ENCODE peak calls at places on chromosomes 2 and 18, in ten cellular contexts. One of them, this sample, is unnamed.

GRCh38 chr2:177525351-177525750 is 132.8 kb downstream of the AGPS start:
- DNase-seq in amniotic stem cell: no peak
- DNase-seq in A549: no peak
- DNase-seq in NCI-H774: no peak
- DNase-seq in AG08395: no peak
- DNase-seq in stimulated activated CD4-positive, alpha-beta T cell treated with anti-CD3 and anti-CD28 coated beads, Interleukin-2, amount 100 ng/mL, for 48 hours: no peak
- DNase-seq in nucleus accumbens: no peak
- DNase-seq in activated CD8-positive, alpha-beta memory T cell treated with anti-CD3 and anti-CD28 coated beads for 48 hours: no peak
- DNase-seq in stimulated activated naive CD8-positive, alpha-beta T cell treated with anti-CD3 and anti-CD28 coated beads, Interleukin-15, Interleukin-2, amounts not matched to agents 100 U/mL and 50 U/mL, for 24 hours: no peak
- DNase-seq in 8988T: no peak
- DNase-seq in this sample: no peak

GRCh38 chr2:11477994-11478393 is 12.0 kb upstream of the E2F6 start:
- DNase-seq in activated CD8-positive, alpha-beta memory T cell treated with anti-CD3 and anti-CD28 coated beads for 48 hours: peak; percentile 45
- DNase-seq in stimulated activated CD4-positive, alpha-beta T cell treated with anti-CD3 and anti-CD28 coated beads, Interleukin-2, amount 100 ng/mL, for 48 hours: peak; percentile 88
- DNase-seq in A549: peak; percentile 73
- DNase-seq in stimulated activated naive CD8-positive, alpha-beta T cell treated with anti-CD3 and anti-CD28 coated beads, Interleukin-15, Interleukin-2, amounts not matched to agents 100 U/mL and 50 U/mL, for 24 hours: peak; percentile 90
- DNase-seq in nucleus accumbens: peak; percentile 66
- DNase-seq in AG08395: peak; percentile 76
- DNase-seq in NCI-H774: peak; percentile 77
- DNase-seq in amniotic stem cell: peak; percentile 77
- DNase-seq in 8988T: peak; percentile 33
- DNase-seq in this sample: peak; percentile 86

GRCh38 chr2:143246246-143246645 is 117.0 kb downstream of the ARHGAP15 start:
- DNase-seq in 8988T: no peak
- DNase-seq in A549: no peak
- DNase-seq in AG08395: no peak
- DNase-seq in amniotic stem cell: no peak
- DNase-seq in stimulated activated CD4-positive, alpha-beta T cell treated with anti-CD3 and anti-CD28 coated beads, Interleukin-2, amount 100 ng/mL, for 48 hours: no peak
- DNase-seq in NCI-H774: no peak
- DNase-seq in stimulated activated naive CD8-positive, alpha-beta T cell treated with anti-CD3 and anti-CD28 coated beads, Interleukin-15, Interleukin-2, amounts not matched to agents 100 U/mL and 50 U/mL, for 24 hours: no peak
- DNase-seq in nucleus accumbens: no peak
- DNase-seq in activated CD8-positive, alpha-beta memory T cell treated with anti-CD3 and anti-CD28 coated beads for 48 hours: no peak
- DNase-seq in this sample: no peak

GRCh38 chr2:158232476-158232875 is 130.8 kb downstream of the UPP2 start:
- DNase-seq in A549: no peak
- DNase-seq in stimulated activated naive CD8-positive, alpha-beta T cell treated with anti-CD3 and anti-CD28 coated beads, Interleukin-15, Interleukin-2, amounts not matched to agents 100 U/mL and 50 U/mL, for 24 hours: no peak
- DNase-seq in AG08395: no peak
- DNase-seq in stimulated activated CD4-positive, alpha-beta T cell treated with anti-CD3 and anti-CD28 coated beads, Interleukin-2, amount 100 ng/mL, for 48 hours: no peak
- DNase-seq in activated CD8-positive, alpha-beta memory T cell treated with anti-CD3 and anti-CD28 coated beads for 48 hours: no peak
- DNase-seq in amniotic stem cell: no peak
- DNase-seq in nucleus accumbens: no peak
- DNase-seq in 8988T: no peak
- DNase-seq in NCI-H774: no peak
- DNase-seq in this sample: no peak

GRCh38 chr18:59546164-59546563 is 151.1 kb downstream of the CCBE1 start:
- DNase-seq in A549: no peak
- DNase-seq in stimulated activated naive CD8-positive, alpha-beta T cell treated with anti-CD3 and anti-CD28 coated beads, Interleukin-15, Interleukin-2, amounts not matched to agents 100 U/mL and 50 U/mL, for 24 hours: no peak
- DNase-seq in AG08395: no peak
- DNase-seq in 8988T: no peak
- DNase-seq in activated CD8-positive, alpha-beta memory T cell treated with anti-CD3 and anti-CD28 coated beads for 48 hours: no peak
- DNase-seq in stimulated activated CD4-positive, alpha-beta T cell treated with anti-CD3 and anti-CD28 coated beads, Interleukin-2, amount 100 ng/mL, for 48 hours: no peak
- DNase-seq in nucleus accumbens: no peak
- DNase-seq in amniotic stem cell: no peak
- DNase-seq in NCI-H774: no peak
- DNase-seq in this sample: no peak

GRCh38 chr2:61705625-61706024 is 148.2 kb downstream of the FAM161A start:
- DNase-seq in AG08395: no peak
- DNase-seq in stimulated activated CD4-positive, alpha-beta T cell treated with anti-CD3 and anti-CD28 coated beads, Interleukin-2, amount 100 ng/mL, for 48 hours: no peak
- DNase-seq in A549: no peak
- DNase-seq in stimulated activated naive CD8-positive, alpha-beta T cell treated with anti-CD3 and anti-CD28 coated beads, Interleukin-15, Interleukin-2, amounts not matched to agents 100 U/mL and 50 U/mL, for 24 hours: no peak
- DNase-seq in nucleus accumbens: no peak
- DNase-seq in 8988T: no peak
- DNase-seq in amniotic stem cell: no peak
- DNase-seq in NCI-H774: no peak
- DNase-seq in activated CD8-positive, alpha-beta memory T cell treated with anti-CD3 and anti-CD28 coated beads for 48 hours: no peak
- DNase-seq in this sample: no peak

GRCh38 chr2:239773377-239774141 is 251.6 kb downstream of the NDUFA10 start:
- DNase-seq in 8988T: no peak
- DNase-seq in NCI-H774: no peak
- DNase-seq in stimulated activated naive CD8-positive, alpha-beta T cell treated with anti-CD3 and anti-CD28 coated beads, Interleukin-15, Interleukin-2, amounts not matched to agents 100 U/mL and 50 U/mL, for 24 hours: no peak
- DNase-seq in stimulated activated CD4-positive, alpha-beta T cell treated with anti-CD3 and anti-CD28 coated beads, Interleukin-2, amount 100 ng/mL, for 48 hours: no peak
- DNase-seq in AG08395: no peak
- DNase-seq in activated CD8-positive, alpha-beta memory T cell treated with anti-CD3 and anti-CD28 coated beads for 48 hours: no peak
- DNase-seq in amniotic stem cell: no peak
- DNase-seq in A549: no peak
- DNase-seq in nucleus accumbens: no peak
- DNase-seq in this sample: no peak

GRCh38 chr2:181948227-181948626 is 37.4 kb upstream of the PPP1R1C start:
- DNase-seq in nucleus accumbens: no peak
- DNase-seq in AG08395: no peak
- DNase-seq in activated CD8-positive, alpha-beta memory T cell treated with anti-CD3 and anti-CD28 coated beads for 48 hours: no peak
- DNase-seq in stimulated activated CD4-positive, alpha-beta T cell treated with anti-CD3 and anti-CD28 coated beads, Interleukin-2, amount 100 ng/mL, for 48 hours: no peak
- DNase-seq in stimulated activated naive CD8-positive, alpha-beta T cell treated with anti-CD3 and anti-CD28 coated beads, Interleukin-15, Interleukin-2, amounts not matched to agents 100 U/mL and 50 U/mL, for 24 hours: no peak
- DNase-seq in 8988T: no peak
- DNase-seq in NCI-H774: no peak
- DNase-seq in amniotic stem cell: no peak
- DNase-seq in A549: no peak
- DNase-seq in this sample: no peak

GRCh38 chr2:179170897-179171296 is 93.7 kb downstream of the SESTD1 start:
- DNase-seq in stimulated activated naive CD8-positive, alpha-beta T cell treated with anti-CD3 and anti-CD28 coated beads, Interleukin-15, Interleukin-2, amounts not matched to agents 100 U/mL and 50 U/mL, for 24 hours: no peak
- DNase-seq in nucleus accumbens: no peak
- DNase-seq in stimulated activated CD4-positive, alpha-beta T cell treated with anti-CD3 and anti-CD28 coated beads, Interleukin-2, amount 100 ng/mL, for 48 hours: no peak
- DNase-seq in activated CD8-positive, alpha-beta memory T cell treated with anti-CD3 and anti-CD28 coated beads for 48 hours: no peak
- DNase-seq in A549: no peak
- DNase-seq in AG08395: no peak
- DNase-seq in amniotic stem cell: no peak
- DNase-seq in 8988T: no peak
- DNase-seq in NCI-H774: no peak
- DNase-seq in this sample: no peak

GRCh38 chr2:219045937-219046550 is 4.7 kb upstream of the CFAP65 start:
- DNase-seq in stimulated activated CD4-positive, alpha-beta T cell treated with anti-CD3 and anti-CD28 coated beads, Interleukin-2, amount 100 ng/mL, for 48 hours: no peak
- DNase-seq in AG08395: peak; percentile 60
- DNase-seq in activated CD8-positive, alpha-beta memory T cell treated with anti-CD3 and anti-CD28 coated beads for 48 hours: no peak
- DNase-seq in NCI-H774: no peak
- DNase-seq in amniotic stem cell: no peak
- DNase-seq in A549: no peak
- DNase-seq in stimulated activated naive CD8-positive, alpha-beta T cell treated with anti-CD3 and anti-CD28 coated beads, Interleukin-15, Interleukin-2, amounts not matched to agents 100 U/mL and 50 U/mL, for 24 hours: peak; percentile 44
- DNase-seq in 8988T: no peak
- DNase-seq in nucleus accumbens: no peak
- DNase-seq in this sample: peak; percentile 62

GRCh38 chr2:136248242-136248641 is 130.3 kb upstream of the CXCR4 start:
- DNase-seq in 8988T: no peak
- DNase-seq in stimulated activated CD4-positive, alpha-beta T cell treated with anti-CD3 and anti-CD28 coated beads, Interleukin-2, amount 100 ng/mL, for 48 hours: no peak
- DNase-seq in A549: no peak
- DNase-seq in NCI-H774: peak; percentile 40
- DNase-seq in AG08395: no peak
- DNase-seq in nucleus accumbens: no peak
- DNase-seq in stimulated activated naive CD8-positive, alpha-beta T cell treated with anti-CD3 and anti-CD28 coated beads, Interleukin-15, Interleukin-2, amounts not matched to agents 100 U/mL and 50 U/mL, for 24 hours: no peak
- DNase-seq in amniotic stem cell: no peak
- DNase-seq in activated CD8-positive, alpha-beta memory T cell treated with anti-CD3 and anti-CD28 coated beads for 48 hours: no peak
- DNase-seq in this sample: no peak

GRCh38 chr2:1721706-1722483 is 22.4 kb downstream of the PXDN start:
- DNase-seq in stimulated activated naive CD8-positive, alpha-beta T cell treated with anti-CD3 and anti-CD28 coated beads, Interleukin-15, Interleukin-2, amounts not matched to agents 100 U/mL and 50 U/mL, for 24 hours: no peak
- DNase-seq in amniotic stem cell: peak; percentile 67
- DNase-seq in A549: no peak
- DNase-seq in nucleus accumbens: no peak
- DNase-seq in stimulated activated CD4-positive, alpha-beta T cell treated with anti-CD3 and anti-CD28 coated beads, Interleukin-2, amount 100 ng/mL, for 48 hours: no peak
- DNase-seq in 8988T: no peak
- DNase-seq in NCI-H774: no peak
- DNase-seq in activated CD8-positive, alpha-beta memory T cell treated with anti-CD3 and anti-CD28 coated beads for 48 hours: no peak
- DNase-seq in AG08395: peak; percentile 90
- DNase-seq in this sample: no peak

GRCh38 chr2:201255468-201255867 is 4.9 kb upstream of the CASP8 start:
- DNase-seq in AG08395: no peak
- DNase-seq in 8988T: no peak
- DNase-seq in NCI-H774: no peak
- DNase-seq in amniotic stem cell: no peak
- DNase-seq in stimulated activated CD4-positive, alpha-beta T cell treated with anti-CD3 and anti-CD28 coated beads, Interleukin-2, amount 100 ng/mL, for 48 hours: no peak
- DNase-seq in stimulated activated naive CD8-positive, alpha-beta T cell treated with anti-CD3 and anti-CD28 coated beads, Interleukin-15, Interleukin-2, amounts not matched to agents 100 U/mL and 50 U/mL, for 24 hours: no peak
- DNase-seq in A549: no peak
- DNase-seq in nucleus accumbens: no peak
- DNase-seq in activated CD8-positive, alpha-beta memory T cell treated with anti-CD3 and anti-CD28 coated beads for 48 hours: no peak
- DNase-seq in this sample: no peak

GRCh38 chr2:234496835-234497591 is at the start of gene ARL4C:
- DNase-seq in stimulated activated naive CD8-positive, alpha-beta T cell treated with anti-CD3 and anti-CD28 coated beads, Interleukin-15, Interleukin-2, amounts not matched to agents 100 U/mL and 50 U/mL, for 24 hours: peak; percentile 71
- DNase-seq in 8988T: peak; percentile 88
- DNase-seq in activated CD8-positive, alpha-beta memory T cell treated with anti-CD3 and anti-CD28 coated beads for 48 hours: peak; percentile 46
- DNase-seq in NCI-H774: peak; percentile 50
- DNase-seq in nucleus accumbens: no peak
- DNase-seq in amniotic stem cell: peak; percentile 24
- DNase-seq in stimulated activated CD4-positive, alpha-beta T cell treated with anti-CD3 and anti-CD28 coated beads, Interleukin-2, amount 100 ng/mL, for 48 hours: peak; percentile 52
- DNase-seq in A549: no peak
- DNase-seq in AG08395: peak; percentile 84
- DNase-seq in this sample: no peak

GRCh38 chr2:152336103-152336853 is 1.3 kb downstream of the FMNL2 start:
- DNase-seq in activated CD8-positive, alpha-beta memory T cell treated with anti-CD3 and anti-CD28 coated beads for 48 hours: no peak
- DNase-seq in 8988T: peak; percentile 50
- DNase-seq in NCI-H774: no peak
- DNase-seq in stimulated activated CD4-positive, alpha-beta T cell treated with anti-CD3 and anti-CD28 coated beads, Interleukin-2, amount 100 ng/mL, for 48 hours: peak; percentile 10
- DNase-seq in A549: peak; percentile 33
- DNase-seq in AG08395: peak; percentile 30
- DNase-seq in amniotic stem cell: no peak
- DNase-seq in nucleus accumbens: peak; percentile 50
- DNase-seq in stimulated activated naive CD8-positive, alpha-beta T cell treated with anti-CD3 and anti-CD28 coated beads, Interleukin-15, Interleukin-2, amounts not matched to agents 100 U/mL and 50 U/mL, for 24 hours: peak; percentile 19
- DNase-seq in this sample: peak; percentile 67

GRCh38 chr2:8680931-8681760 is 710 bp upstream of the ID2 start:
- DNase-seq in stimulated activated naive CD8-positive, alpha-beta T cell treated with anti-CD3 and anti-CD28 coated beads, Interleukin-15, Interleukin-2, amounts not matched to agents 100 U/mL and 50 U/mL, for 24 hours: peak; percentile 77
- DNase-seq in amniotic stem cell: peak; percentile 73
- DNase-seq in 8988T: no peak
- DNase-seq in NCI-H774: peak; percentile 65
- DNase-seq in AG08395: peak; percentile 35
- DNase-seq in A549: no peak
- DNase-seq in activated CD8-positive, alpha-beta memory T cell treated with anti-CD3 and anti-CD28 coated beads for 48 hours: no peak
- DNase-seq in nucleus accumbens: no peak
- DNase-seq in stimulated activated CD4-positive, alpha-beta T cell treated with anti-CD3 and anti-CD28 coated beads, Interleukin-2, amount 100 ng/mL, for 48 hours: peak; percentile 73
- DNase-seq in this sample: peak; percentile 69

GRCh38 chr2:153432381-153432780 is 46.2 kb downstream of the RPRM start:
- DNase-seq in stimulated activated naive CD8-positive, alpha-beta T cell treated with anti-CD3 and anti-CD28 coated beads, Interleukin-15, Interleukin-2, amounts not matched to agents 100 U/mL and 50 U/mL, for 24 hours: no peak
- DNase-seq in A549: no peak
- DNase-seq in amniotic stem cell: no peak
- DNase-seq in stimulated activated CD4-positive, alpha-beta T cell treated with anti-CD3 and anti-CD28 coated beads, Interleukin-2, amount 100 ng/mL, for 48 hours: no peak
- DNase-seq in 8988T: no peak
- DNase-seq in NCI-H774: no peak
- DNase-seq in activated CD8-positive, alpha-beta memory T cell treated with anti-CD3 and anti-CD28 coated beads for 48 hours: no peak
- DNase-seq in nucleus accumbens: no peak
- DNase-seq in AG08395: no peak
- DNase-seq in this sample: no peak

GRCh38 chr2:217371681-217372297 is 511.9 kb upstream of the TNP1 start:
- DNase-seq in A549: no peak
- DNase-seq in AG08395: no peak
- DNase-seq in stimulated activated naive CD8-positive, alpha-beta T cell treated with anti-CD3 and anti-CD28 coated beads, Interleukin-15, Interleukin-2, amounts not matched to agents 100 U/mL and 50 U/mL, for 24 hours: no peak
- DNase-seq in activated CD8-positive, alpha-beta memory T cell treated with anti-CD3 and anti-CD28 coated beads for 48 hours: no peak
- DNase-seq in 8988T: no peak
- DNase-seq in amniotic stem cell: no peak
- DNase-seq in NCI-H774: no peak
- DNase-seq in stimulated activated CD4-positive, alpha-beta T cell treated with anti-CD3 and anti-CD28 coated beads, Interleukin-2, amount 100 ng/mL, for 48 hours: no peak
- DNase-seq in nucleus accumbens: no peak
- DNase-seq in this sample: no peak

GRCh38 chr2:42351864-42352263 is 9.2 kb downstream of the COX7A2L start:
- DNase-seq in activated CD8-positive, alpha-beta memory T cell treated with anti-CD3 and anti-CD28 coated beads for 48 hours: no peak
- DNase-seq in stimulated activated naive CD8-positive, alpha-beta T cell treated with anti-CD3 and anti-CD28 coated beads, Interleukin-15, Interleukin-2, amounts not matched to agents 100 U/mL and 50 U/mL, for 24 hours: no peak
- DNase-seq in amniotic stem cell: no peak
- DNase-seq in NCI-H774: no peak
- DNase-seq in A549: no peak
- DNase-seq in stimulated activated CD4-positive, alpha-beta T cell treated with anti-CD3 and anti-CD28 coated beads, Interleukin-2, amount 100 ng/mL, for 48 hours: no peak
- DNase-seq in nucleus accumbens: no peak
- DNase-seq in AG08395: no peak
- DNase-seq in 8988T: no peak
- DNase-seq in this sample: no peak

GRCh38 chr2:60954139-60954538 is 63.4 kb upstream of the PEX13 start:
- DNase-seq in 8988T: no peak
- DNase-seq in A549: no peak
- DNase-seq in stimulated activated CD4-positive, alpha-beta T cell treated with anti-CD3 and anti-CD28 coated beads, Interleukin-2, amount 100 ng/mL, for 48 hours: no peak
- DNase-seq in activated CD8-positive, alpha-beta memory T cell treated with anti-CD3 and anti-CD28 coated beads for 48 hours: no peak
- DNase-seq in NCI-H774: no peak
- DNase-seq in amniotic stem cell: no peak
- DNase-seq in AG08395: no peak
- DNase-seq in stimulated activated naive CD8-positive, alpha-beta T cell treated with anti-CD3 and anti-CD28 coated beads, Interleukin-15, Interleukin-2, amounts not matched to agents 100 U/mL and 50 U/mL, for 24 hours: no peak
- DNase-seq in nucleus accumbens: no peak
- DNase-seq in this sample: no peak

GRCh38 chr2:134361648-134362047 is 107.8 kb downstream of the MGAT5 start:
- DNase-seq in AG08395: no peak
- DNase-seq in nucleus accumbens: no peak
- DNase-seq in NCI-H774: no peak
- DNase-seq in activated CD8-positive, alpha-beta memory T cell treated with anti-CD3 and anti-CD28 coated beads for 48 hours: no peak
- DNase-seq in stimulated activated CD4-positive, alpha-beta T cell treated with anti-CD3 and anti-CD28 coated beads, Interleukin-2, amount 100 ng/mL, for 48 hours: no peak
- DNase-seq in 8988T: no peak
- DNase-seq in amniotic stem cell: no peak
- DNase-seq in stimulated activated naive CD8-positive, alpha-beta T cell treated with anti-CD3 and anti-CD28 coated beads, Interleukin-15, Interleukin-2, amounts not matched to agents 100 U/mL and 50 U/mL, for 24 hours: no peak
- DNase-seq in A549: no peak
- DNase-seq in this sample: no peak